ENCODE peak calls at places on chromosomes 7 and 10, in six cellular contexts. G is activated T-helper 1 cell treated with anti-CD3 and anti-CD28 coated beads, Interleukin-2, amount 50 U/mL, for 16 hours; M is NCI-H526; W is Kasumi-1; D is activated T-cell treated with anti-CD3 and anti-CD28 coated beads, Interleukin-2, amount 50 U/mL, for 4 hours; N is T-helper 9 cell. H is an unnamed sample.
A peak's percentile ranks its signal among the peaks of the same experiment; 100 is the strongest.

GRCh38 chr10:72334832-72335393 is 19.8 kb downstream of the DNAJB12 start:
- DNase-seq in G (peak; percentile 62), M (no peak), W (no peak), D (peak; percentile 63), N (peak; percentile 81), H (peak; percentile 79)

GRCh38 chr10:104445359-104445758 is 91.7 kb downstream of the CFAP58 start:
- DNase-seq in G (no peak), M (no peak), W (no peak), D (no peak), N (no peak), H (peak; percentile 77)

GRCh38 chr10:124999433-125000365 is 57.8 kb downstream of the ZRANB1 start:
- DNase-seq in G (no peak), M (no peak), W (no peak), D (no peak), N (no peak), H (peak; percentile 92)

GRCh38 chr10:5944389-5945202 is 32.7 kb downstream of the IL15RA start:
- DNase-seq in G (no peak), M (no peak), W (no peak), D (no peak), N (no peak), H (peak; percentile 100)

GRCh38 chr7:25894902-25895791 is 256.9 kb upstream of the NFE2L3 start:
- DNase-seq in G (peak; percentile 32), M (peak; percentile 84), W (peak; percentile 96), D (peak; percentile 59), N (peak; percentile 54), H (peak; percentile 2)

GRCh38 chr10:45418859-45419672 is 45.0 kb downstream of the ALOX5 start:
- DNase-seq in G (no peak), M (no peak), W (peak; percentile 86), D (peak; percentile 45), N (peak; percentile 41), H (peak; percentile 10)

GRCh38 chr7:36198854-36199266 is 45.8 kb downstream of the EEPD1 start:
- DNase-seq in G (no peak), M (no peak), W (no peak), D (no peak), N (no peak), H (peak; percentile 50)

GRCh38 chr10:62852961-62853702 is 37.0 kb upstream of the EGR2 start:
- DNase-seq in G (no peak), M (no peak), W (peak; percentile 79), D (no peak), N (no peak), H (no peak)

GRCh38 chr7:6423942-6424701 is 23.6 kb downstream of the DAGLB start:
- DNase-seq in G (no peak), M (no peak), W (peak; percentile 57), D (no peak), N (no peak), H (no peak)

GRCh38 chr7:139726485-139726869 is 51.3 kb downstream of the HIPK2 start:
- DNase-seq in G (no peak), M (no peak), W (no peak), D (no peak), N (no peak), H (no peak)

GRCh38 chr7:141239661-141240060 is 165.8 kb downstream of the TMEM178B start:
- DNase-seq in G (no peak), M (no peak), W (no peak), D (no peak), N (no peak), H (no peak)

GRCh38 chr10:89296227-89296648 is 5.6 kb upstream of the IFIT2 start:
- DNase-seq in G (no peak), M (no peak), W (peak; percentile 43), D (no peak), N (no peak), H (peak; percentile 79)

GRCh38 chr10:75417522-75417927 is 13.9 kb upstream of the LRMDA start:
- DNase-seq in G (no peak), M (no peak), W (no peak), D (no peak), N (no peak), H (no peak)

GRCh38 chr7:964401-965231 is 10.1 kb upstream of the ADAP1 start:
- DNase-seq in G (no peak), M (peak; percentile 41), W (peak; percentile 12), D (no peak), N (no peak), H (peak; percentile 25)

GRCh38 chr7:27082171-27082570 is 13.6 kb downstream of the HOXA1 start:
- DNase-seq in G (no peak), M (no peak), W (no peak), D (no peak), N (no peak), H (no peak)

GRCh38 chr10:112465299-112465882 is 18.4 kb downstream of the VTI1A start:
- DNase-seq in G (no peak), M (no peak), W (no peak), D (no peak), N (no peak), H (no peak)

GRCh38 chr7:99987846-99988245 is 12.0 kb upstream of the AZGP1 start:
- DNase-seq in G (no peak), M (no peak), W (no peak), D (no peak), N (no peak), H (no peak)

GRCh38 chr10:108204528-108205313 is 1040.2 kb upstream of the SORCS1 start:
- DNase-seq in G (no peak), M (peak; percentile 38), W (peak; percentile 19), D (no peak), N (no peak), H (no peak)

GRCh38 chr10:100791254-100792058 is 46.1 kb downstream of the PAX2 start:
- DNase-seq in G (no peak), M (no peak), W (no peak), D (no peak), N (no peak), H (no peak)

GRCh38 chr7:101154693-101155102 is 422 bp downstream of the AP1S1 start:
- DNase-seq in G (no peak), M (peak; percentile 58), W (no peak), D (no peak), N (no peak), H (no peak)

GRCh38 chr7:36692444-36692843 is 31.9 kb downstream of the AOAH start:
- DNase-seq in G (no peak), M (no peak), W (no peak), D (no peak), N (no peak), H (no peak)

GRCh38 chr7:74376256-74377036 is 77.3 kb upstream of the GTF2IRD1 start:
- DNase-seq in G (no peak), M (no peak), W (no peak), D (no peak), N (no peak), H (no peak)

GRCh38 chr7:51328351-51328801 is 11.8 kb upstream of the COBL start:
- DNase-seq in G (no peak), M (no peak), W (no peak), D (no peak), N (no peak), H (no peak)

GRCh38 chr7:76241141-76241540 is 39.4 kb downstream of the SRRM3 start:
- DNase-seq in G (no peak), M (no peak), W (no peak), D (no peak), N (no peak), H (no peak)

H was measured in IMR-90.